ENCODE peak calls at places on chromosomes 7 and 10, in eight cellular contexts. W, B, Y, Q, P, X, L and I are unnamed samples.

GRCh38 chr10:110123594-110123993 is 83.8 kb upstream of the MXI1 start:
- DNase-seq in W (no peak), B (no peak), Y (no peak), Q (no peak), P (no peak), X (no peak), L (no peak), I (no peak)

GRCh38 chr7:50607524-50608125 is 42.4 kb upstream of the DDC start:
- DNase-seq in W (no peak), B (no peak), Y (no peak), Q (peak; percentile 18), P (no peak), X (no peak), L (no peak), I (no peak)

GRCh38 chr7:98276241-98276761 is 5.2 kb upstream of the BRI3 start:
- DNase-seq in W (no peak), B (peak; percentile 66), Y (no peak), Q (peak; percentile 94), P (no peak), X (peak; percentile 54), L (no peak), I (no peak)

GRCh38 chr7:29078286-29078685 is 68.1 kb downstream of the CPVL start:
- DNase-seq in W (no peak), B (no peak), Y (no peak), Q (no peak), P (no peak), X (peak; percentile 38), L (no peak), I (no peak)

GRCh38 chr10:69732147-69732825 is 69.4 kb upstream of the COL13A1 start:
- DNase-seq in W (no peak), B (no peak), Y (no peak), Q (no peak), P (peak; percentile 39), X (peak; percentile 54), L (no peak), I (no peak)

GRCh38 chr7:4665661-4666060 is 16.4 kb upstream of the FOXK1 start:
- DNase-seq in W (no peak), B (peak; percentile 89), Y (no peak), Q (peak; percentile 96), P (no peak), X (peak; percentile 87), L (no peak), I (no peak)

GRCh38 chr7:128946936-128947830 is 9.5 kb downstream of the IRF5 start:
- DNase-seq in W (no peak), B (no peak), Y (no peak), Q (no peak), P (no peak), X (peak; percentile 67), L (peak; percentile 23), I (no peak)

GRCh38 chr7:91064938-91065337 is 199.3 kb upstream of the FZD1 start:
- DNase-seq in W (no peak), B (no peak), Y (no peak), Q (peak; percentile 12), P (no peak), X (no peak), L (no peak), I (no peak)

GRCh38 chr7:50660830-50661175 is 95.6 kb upstream of the DDC start:
- DNase-seq in W (no peak), B (no peak), Y (no peak), Q (no peak), P (no peak), X (no peak), L (no peak), I (no peak)

GRCh38 chr10:26436848-26437247 is 1.3 kb upstream of the APBB1IP start:
- DNase-seq in W (no peak), B (no peak), Y (no peak), Q (no peak), P (no peak), X (no peak), L (no peak), I (no peak)

GRCh38 chr10:73998623-73999622 is 1.0 kb downstream of the VCL start:
- DNase-seq in W (no peak), B (no peak), Y (peak; percentile 76), Q (peak; percentile 55), P (peak; percentile 48), X (peak; percentile 89), L (peak; percentile 89), I (no peak)